ENCODE peak calls at places on chromosomes 4 and X, in six cellular contexts. B is stimulated activated naive CD8-positive, alpha-beta T cell treated with anti-CD3 and anti-CD28 coated beads, Interleukin-15, Interleukin-2, amounts not matched to agents 100 U/mL and 50 U/mL, for 24 hours; Z is T follicular helper cell; W is NCI-H2081 treated with DMSO at 0.1 percent for 48 hours; N is stimulated activated CD4-positive, alpha-beta T cell treated with anti-CD3 and anti-CD28 coated beads, Interleukin-1b, Interleukin-23, amount 100 ng/mL, for 4 hours; K is Calu3. U is an unnamed sample.
A peak's percentile ranks its signal among the peaks of the same experiment; 100 is the strongest.

GRCh38 chr4:7892212-7893019 is 47.2 kb downstream of the AFAP1 start:
- DNase-seq in B (no peak), Z (no peak), W (no peak), N (no peak), K (no peak), U (no peak)

GRCh38 chrX:109840585-109840984 is 107.5 kb upstream of the ACSL4 start:
- DNase-seq in B (peak; percentile 20), Z (no peak), W (no peak), N (no peak), K (peak; percentile 35), U (no peak)

GRCh38 chr4:94253036-94253435 is 45.4 kb downstream of the SMARCAD1 start:
- DNase-seq in B (no peak), Z (no peak), W (no peak), N (no peak), K (no peak), U (no peak)

GRCh38 chr4:112284662-112285411 is 867 bp downstream of the TIFA start:
- DNase-seq in B (no peak), Z (no peak), W (no peak), N (no peak), K (peak; percentile 1), U (no peak)

GRCh38 chr4:95181446-95182306 is 367.1 kb downstream of the UNC5C start:
- DNase-seq in B (no peak), Z (peak; percentile 4), W (no peak), N (no peak), K (no peak), U (no peak)

GRCh38 chr4:188160406-188160805 is 21.2 kb downstream of the TRIML1 start:
- DNase-seq in B (no peak), Z (no peak), W (no peak), N (no peak), K (no peak), U (no peak)

GRCh38 chr4:177492022-177492421 is 49.8 kb upstream of the AGA start:
- DNase-seq in B (no peak), Z (no peak), W (no peak), N (no peak), K (no peak), U (no peak)

GRCh38 chr4:182111586-182111985 is 131.6 kb upstream of the TENM3 start:
- DNase-seq in B (no peak), Z (no peak), W (no peak), N (no peak), K (no peak), U (no peak)

GRCh38 chrX:103464071-103464773 is 55.1 kb downstream of the RAB40A start:
- DNase-seq in B (peak; percentile 22), Z (no peak), W (no peak), N (no peak), K (peak; percentile 13), U (no peak)

GRCh38 chrX:111098874-111099273 is 2.9 kb downstream of the PAK3 start:
- DNase-seq in B (peak; percentile 67), Z (peak; percentile 57), W (no peak), N (peak; percentile 51), K (peak; percentile 60), U (peak; percentile 21)

GRCh38 chr4:183721207-183722081 is 62.4 kb downstream of the TRAPPC11 start:
- DNase-seq in B (peak; percentile 67), Z (no peak), W (no peak), N (no peak), K (peak; percentile 80), U (no peak)

GRCh38 chr4:1693131-1693896 is 9.2 kb upstream of the FAM53A start:
- DNase-seq in B (peak; percentile 79), Z (peak; percentile 66), W (peak; percentile 22), N (peak; percentile 68), K (peak; percentile 73), U (peak; percentile 63)

GRCh38 chrX:110316351-110317078 is 1.4 kb downstream of the AMMECR1 start:
- DNase-seq in B (no peak), Z (no peak), W (no peak), N (no peak), K (no peak), U (no peak)

GRCh38 chrX:49075347-49075746 is 1.5 kb upstream of the PRAF2 start:
- DNase-seq in B (no peak), Z (no peak), W (no peak), N (no peak), K (no peak), U (no peak)

GRCh38 chr4:119835511-119835910 is 206.9 kb upstream of the PDE5A start:
- DNase-seq in B (no peak), Z (no peak), W (no peak), N (no peak), K (no peak), U (no peak)

GRCh38 chrX:56726609-56727008 is 2.4 kb upstream of the NBDY start:
- DNase-seq in B (no peak), Z (no peak), W (no peak), N (no peak), K (peak; percentile 11), U (no peak)

GRCh38 chr4:150283689-150284088 is 205.4 kb downstream of the DCLK2 start:
- DNase-seq in B (no peak), Z (no peak), W (no peak), N (no peak), K (no peak), U (no peak)

GRCh38 chr4:138449938-138450337 is 207.8 kb upstream of the SLC7A11 start:
- DNase-seq in B (no peak), Z (no peak), W (no peak), N (no peak), K (no peak), U (no peak)

GRCh38 chrX:39692796-39693195 is 405.0 kb downstream of the BCOR start:
- DNase-seq in B (no peak), Z (no peak), W (no peak), N (no peak), K (no peak), U (no peak)

GRCh38 chr4:31237242-31237641 is 517.1 kb downstream of the PCDH7 start:
- DNase-seq in B (no peak), Z (no peak), W (no peak), N (no peak), K (no peak), U (no peak)

GRCh38 chr4:82491251-82491960 is 61.0 kb downstream of the ENOPH1 start:
- DNase-seq in B (no peak), Z (no peak), W (peak; percentile 56), N (no peak), K (no peak), U (no peak)

GRCh38 chr4:110733901-110734300 is 111.0 kb upstream of the PITX2 start:
- DNase-seq in B (no peak), Z (no peak), W (no peak), N (no peak), K (no peak), U (no peak)

GRCh38 chr4:57501715-57502114 is 391.5 kb upstream of the IGFBP7 start:
- DNase-seq in B (no peak), Z (no peak), W (no peak), N (no peak), K (no peak), U (no peak)

GRCh38 chrX:20547649-20548051 is 280.9 kb upstream of the RPS6KA3 start:
- DNase-seq in B (no peak), Z (no peak), W (no peak), N (no peak), K (peak; percentile 24), U (no peak)